ENCODE peak calls at places on chromosomes 11 and 22, in five cellular contexts. B is tibial artery, A is lower lobe of right lung, K is H7, Y is epithelial cell of esophagus. R is an unnamed sample.

GRCh38 chr11:44178381-44178780 is 82.9 kb downstream of the EXT2 start:
- DNase-seq in A (no peak), K (peak; percentile 47), Y (no peak), B (no peak), R (no peak)

GRCh38 chr22:50269573-50270301 is 443 bp downstream of the MAPK11 start:
- DNase-seq in K (peak; percentile 89), B (no peak), A (no peak), Y (peak; percentile 46), R (peak; percentile 51)

GRCh38 chr11:65786008-65786785 is 666 bp upstream of the OVOL1 start:
- DNase-seq in B (no peak), Y (peak; percentile 67), A (peak; percentile 59), K (peak; percentile 84), R (no peak)

GRCh38 chr11:35036642-35037041 is 102.3 kb upstream of the CD44 start:
- DNase-seq in B (no peak), K (no peak), A (no peak), Y (no peak), R (no peak)

GRCh38 chr11:133809525-133810178 is 35.7 kb downstream of the SPATA19 start:
- DNase-seq in B (no peak), Y (no peak), A (no peak), K (no peak), R (no peak)

GRCh38 chr11:47106839-47107520 is 69.7 kb downstream of the ARFGAP2 start:
- DNase-seq in K (no peak), Y (no peak), A (no peak), B (no peak), R (no peak)

GRCh38 chr11:134252539-134253188 is 488 bp downstream of the THYN1 start:
- DNase-seq in Y (peak; percentile 45), K (peak; percentile 52), A (no peak), B (peak; percentile 36), R (no peak)

GRCh38 chr11:125690006-125690405 is 9.4 kb upstream of the ACRV1 start:
- DNase-seq in Y (no peak), B (no peak), A (no peak), K (no peak), R (no peak)

GRCh38 chr11:36840378-36840777 is 242.3 kb upstream of the RAG2 start:
- DNase-seq in K (no peak), Y (no peak), B (no peak), A (no peak), R (no peak)

GRCh38 chr11:1140642-1141490 is 16.9 kb upstream of the MUC5AC start:
- DNase-seq in Y (no peak), K (no peak), A (no peak), B (peak; percentile 12), R (no peak)

GRCh38 chr11:3802016-3802790 is 4.8 kb upstream of the NUP98 start:
- DNase-seq in K (no peak), Y (no peak), B (no peak), A (no peak), R (no peak)

GRCh38 chr22:46069518-46070214 is 80.7 kb upstream of the PPARA start:
- DNase-seq in B (peak; percentile 92), A (peak; percentile 89), K (no peak), Y (peak; percentile 96), R (peak; percentile 92)

GRCh38 chr11:111329306-111330204 is 31.2 kb downstream of the POU2AF3 start:
- DNase-seq in B (peak; percentile 73), A (no peak), Y (no peak), K (no peak), R (no peak)

GRCh38 chr11:63478896-63479295 is 12.1 kb downstream of the PLAAT5 start:
- DNase-seq in A (no peak), B (peak; percentile 31), Y (peak; percentile 67), K (peak; percentile 70), R (peak; percentile 79)

GRCh38 chr11:34174411-34175041 is 69.1 kb downstream of the NAT10 start:
- DNase-seq in K (peak; percentile 98), Y (peak; percentile 73), B (peak; percentile 82), A (peak; percentile 88), R (peak; percentile 55)

GRCh38 chr11:130904380-130904779 is 11.9 kb downstream of the SNX19 start:
- DNase-seq in Y (peak; percentile 24), A (no peak), K (peak; percentile 29), B (no peak), R (no peak)

GRCh38 chr22:36330655-36331305 is 57.0 kb downstream of the MYH9 start:
- DNase-seq in A (no peak), Y (no peak), K (no peak), B (no peak), R (peak; percentile 78)

GRCh38 chr11:127003260-127003981 is 2.9 kb upstream of the KIRREL3 start:
- DNase-seq in A (no peak), K (peak; percentile 95), B (no peak), Y (peak; percentile 14), R (no peak)

GRCh38 chr11:8604078-8604723 is 10.2 kb upstream of the STK33 start:
- DNase-seq in A (peak; percentile 63), K (peak; percentile 76), B (peak; percentile 46), Y (peak; percentile 100), R (peak; percentile 53)

GRCh38 chr11:112023104-112023503 is 2.1 kb upstream of the DLAT start:
- DNase-seq in B (no peak), A (no peak), K (no peak), Y (no peak), R (no peak)

GRCh38 chr11:93487032-93487483 is 56.1 kb downstream of the SMCO4 start:
- DNase-seq in Y (no peak), B (no peak), K (no peak), A (no peak), R (no peak)

GRCh38 chr11:19519912-19520641 is 192.6 kb upstream of the NAV2 start:
- DNase-seq in K (no peak), A (no peak), Y (no peak), B (no peak), R (no peak)

R was measured in endothelial cell of umbilical vein.